ENCODE peak calls at places on chromosome 10, in nine cellular contexts. E, G, R, P, O, W, T, J and A are unnamed samples.

GRCh38 chr10:93218386-93218785 is 144.7 kb downstream of the CYP26A1 start:
- DNase-seq in O (no peak), J (no peak), P (no peak), T (no peak), R (no peak), G (no peak), W (no peak), E (no peak), A (no peak)

GRCh38 chr10:46999217-46999616 is 88.0 kb downstream of the PTPN20 start:
- DNase-seq in G (no peak), R (no peak), E (no peak), W (no peak), P (no peak), T (no peak), O (no peak), J (no peak), A (no peak)

GRCh38 chr10:132231656-132232552 is 45.2 kb downstream of the DPYSL4 start:
- DNase-seq in R (no peak), P (peak), J (no peak), G (peak), E (no peak), W (peak), T (no peak), O (no peak), A (no peak)

GRCh38 chr10:86182150-86182549 is 184.4 kb downstream of the GRID1 start:
- DNase-seq in J (no peak), E (no peak), W (no peak), G (no peak), R (no peak), T (no peak), P (no peak), O (no peak), A (no peak)

GRCh38 chr10:132671171-132672154 is 114.5 kb downstream of the NKX6-2 start:
- DNase-seq in O (no peak), J (no peak), G (no peak), R (no peak), W (no peak), T (no peak), P (no peak), E (no peak), A (no peak)

GRCh38 chr10:58052772-58053171 is 214.9 kb downstream of the IPMK start:
- DNase-seq in J (no peak), P (no peak), R (no peak), W (no peak), O (no peak), T (no peak), G (no peak), E (no peak), A (no peak)

GRCh38 chr10:102135956-102136526 is 3.2 kb downstream of the PPRC1 start:
- DNase-seq in J (no peak), T (no peak), E (no peak), O (peak), G (no peak), R (no peak), P (no peak), W (no peak), A (no peak)

GRCh38 chr10:94088926-94089381 is 95.2 kb downstream of the PLCE1 start:
- DNase-seq in E (no peak), R (peak), O (no peak), W (no peak), J (no peak), T (no peak), G (no peak), P (no peak), A (peak)

GRCh38 chr10:51894752-51895151 is 195.4 kb upstream of the CSTF2T start:
- DNase-seq in T (no peak), O (no peak), G (no peak), W (no peak), P (no peak), R (peak), J (no peak), E (peak), A (no peak)

GRCh38 chr10:102068216-102068615 is 3.1 kb downstream of the HPS6 start:
- DNase-seq in P (no peak), T (no peak), O (no peak), W (no peak), J (no peak), E (no peak), R (peak), G (no peak), A (peak)

GRCh38 chr10:35711615-35712411 is 69.7 kb upstream of the FZD8 start:
- DNase-seq in J (no peak), G (no peak), T (no peak), W (no peak), P (no peak), O (no peak), R (no peak), E (no peak), A (no peak)

GRCh38 chr10:127064474-127064873 is 131.9 kb downstream of the INSYN2A start:
- DNase-seq in E (no peak), T (no peak), J (no peak), G (no peak), W (no peak), P (no peak), R (no peak), O (no peak), A (no peak)

GRCh38 chr10:60575105-60575504 is 185.4 kb upstream of the ANK3 start:
- DNase-seq in E (no peak), J (no peak), P (no peak), T (no peak), O (no peak), W (no peak), R (no peak), G (no peak), A (no peak)

GRCh38 chr10:99329238-99329890 is at the start of gene CNNM1:
- DNase-seq in T (no peak), R (peak), E (peak), G (no peak), W (peak), J (no peak), O (peak), P (peak), A (peak)

GRCh38 chr10:78859266-78859665 is 209.5 kb upstream of the ZMIZ1 start:
- DNase-seq in O (no peak), T (no peak), J (no peak), G (no peak), P (no peak), E (no peak), W (no peak), R (no peak), A (no peak)

GRCh38 chr10:116688241-116688711 is 54.1 kb downstream of the HSPA12A start:
- DNase-seq in J (no peak), O (no peak), E (peak), R (peak), W (no peak), P (no peak), T (no peak), G (no peak), A (peak)

GRCh38 chr10:22740180-22740579 is 25.8 kb upstream of the PIP4K2A start:
- DNase-seq in P (no peak), O (no peak), W (no peak), E (no peak), R (peak), J (peak), T (no peak), G (no peak), A (no peak)

GRCh38 chr10:103736763-103737162 is 118.6 kb downstream of the SH3PXD2A start:
- DNase-seq in J (no peak), R (peak), T (peak), E (peak), G (peak), O (peak), W (no peak), P (no peak), A (peak)

GRCh38 chr10:79374312-79375191 is 27.3 kb downstream of the PPIF start:
- DNase-seq in J (peak), T (peak), O (peak), R (peak), W (peak), G (peak), P (peak), E (peak), A (peak)

GRCh38 chr10:14386202-14386593 is 55.5 kb upstream of the FRMD4A start:
- DNase-seq in W (no peak), T (peak), E (peak), O (no peak), P (no peak), R (peak), J (peak), G (no peak), A (peak)

GRCh38 chr10:73922007-73922863 is 11.3 kb downstream of the PLAU start:
- DNase-seq in J (no peak), G (no peak), W (peak), T (peak), P (no peak), R (no peak), O (no peak), E (no peak), A (no peak)